ENCODE peak calls at places on chromosomes 7 and 10, in five cellular contexts. One of them, this sample, is unnamed.

GRCh38 chr10:72291019-72291532 is 17.4 kb downstream of the DDIT4 start:
- DNase-seq in A549: no peak
- DNase-seq in fibroblast of pulmonary artery: no peak
- DNase-seq in astrocyte of the cerebellum: no peak
- DNase-seq in foreskin fibroblast: no peak
- DNase-seq in this sample: no peak

GRCh38 chr7:150755473-150756099 is 18.4 kb downstream of the GIMAP5 start:
- DNase-seq in A549: no peak
- DNase-seq in fibroblast of pulmonary artery: no peak
- DNase-seq in astrocyte of the cerebellum: no peak
- DNase-seq in foreskin fibroblast: no peak
- DNase-seq in this sample: no peak

GRCh38 chr7:26087321-26088091 is 64.5 kb upstream of the NFE2L3 start:
- DNase-seq in A549: no peak
- DNase-seq in fibroblast of pulmonary artery: no peak
- DNase-seq in astrocyte of the cerebellum: no peak
- DNase-seq in foreskin fibroblast: no peak
- DNase-seq in this sample: no peak

GRCh38 chr10:5606864-5607263 is 59.5 kb downstream of the ASB13 start:
- DNase-seq in A549: no peak
- DNase-seq in fibroblast of pulmonary artery: no peak
- DNase-seq in astrocyte of the cerebellum: no peak
- DNase-seq in foreskin fibroblast: no peak
- DNase-seq in this sample: no peak

GRCh38 chr10:62136931-62137330 is 131.7 kb downstream of the RTKN2 start:
- DNase-seq in A549: no peak
- DNase-seq in fibroblast of pulmonary artery: no peak
- DNase-seq in astrocyte of the cerebellum: no peak
- DNase-seq in foreskin fibroblast: peak; percentile 29
- DNase-seq in this sample: no peak

GRCh38 chr10:131805696-131806095 is 95.1 kb upstream of the PPP2R2D start:
- DNase-seq in A549: no peak
- DNase-seq in fibroblast of pulmonary artery: no peak
- DNase-seq in astrocyte of the cerebellum: no peak
- DNase-seq in foreskin fibroblast: no peak
- DNase-seq in this sample: no peak

GRCh38 chr7:69508736-69509135 is 89.5 kb upstream of the AUTS2 start:
- DNase-seq in A549: no peak
- DNase-seq in fibroblast of pulmonary artery: no peak
- DNase-seq in astrocyte of the cerebellum: no peak
- DNase-seq in foreskin fibroblast: no peak
- DNase-seq in this sample: no peak

GRCh38 chr10:113644185-113645120 is 19.4 kb downstream of the NRAP start:
- DNase-seq in A549: no peak
- DNase-seq in fibroblast of pulmonary artery: peak; percentile 21
- DNase-seq in astrocyte of the cerebellum: peak; percentile 63
- DNase-seq in foreskin fibroblast: peak; percentile 45
- DNase-seq in this sample: no peak

GRCh38 chr7:81693080-81693479 is 76.8 kb downstream of the HGF start:
- DNase-seq in A549: no peak
- DNase-seq in fibroblast of pulmonary artery: no peak
- DNase-seq in astrocyte of the cerebellum: no peak
- DNase-seq in foreskin fibroblast: no peak
- DNase-seq in this sample: no peak

GRCh38 chr10:44437837-44438752 is 53.2 kb upstream of the CXCL12 start:
- DNase-seq in A549: no peak
- DNase-seq in fibroblast of pulmonary artery: no peak
- DNase-seq in astrocyte of the cerebellum: no peak
- DNase-seq in foreskin fibroblast: peak; percentile 12
- DNase-seq in this sample: no peak

GRCh38 chr10:122373713-122374112 is 795 bp upstream of the PLEKHA1 start:
- DNase-seq in A549: peak; percentile 16
- DNase-seq in fibroblast of pulmonary artery: peak; percentile 30
- DNase-seq in astrocyte of the cerebellum: no peak
- DNase-seq in foreskin fibroblast: peak; percentile 55
- DNase-seq in this sample: no peak

GRCh38 chr10:112768121-112768520 is 181.9 kb upstream of the TCF7L2 start:
- DNase-seq in A549: no peak
- DNase-seq in fibroblast of pulmonary artery: no peak
- DNase-seq in astrocyte of the cerebellum: no peak
- DNase-seq in foreskin fibroblast: peak; percentile 17
- DNase-seq in this sample: no peak

GRCh38 chr10:77578583-77579227 is 58.9 kb downstream of the KCNMA1 start:
- DNase-seq in A549: peak; percentile 59
- DNase-seq in fibroblast of pulmonary artery: peak; percentile 36
- DNase-seq in astrocyte of the cerebellum: no peak
- DNase-seq in foreskin fibroblast: peak; percentile 22
- DNase-seq in this sample: no peak

GRCh38 chr10:28841625-28842024 is 164.3 kb downstream of the BAMBI start:
- DNase-seq in A549: no peak
- DNase-seq in fibroblast of pulmonary artery: peak; percentile 64
- DNase-seq in astrocyte of the cerebellum: peak; percentile 19
- DNase-seq in foreskin fibroblast: no peak
- DNase-seq in this sample: no peak

GRCh38 chr7:36175872-36176271 is 22.8 kb downstream of the EEPD1 start:
- DNase-seq in A549: no peak
- DNase-seq in fibroblast of pulmonary artery: no peak
- DNase-seq in astrocyte of the cerebellum: no peak
- DNase-seq in foreskin fibroblast: no peak
- DNase-seq in this sample: no peak

GRCh38 chr10:62818426-62819011 is 2.4 kb upstream of the EGR2 start:
- DNase-seq in A549: no peak
- DNase-seq in fibroblast of pulmonary artery: peak; percentile 26
- DNase-seq in astrocyte of the cerebellum: no peak
- DNase-seq in foreskin fibroblast: peak; percentile 40
- DNase-seq in this sample: no peak

GRCh38 chr7:1883031-1883761 is 213.1 kb downstream of the ELFN1 start:
- DNase-seq in A549: peak; percentile 82
- DNase-seq in fibroblast of pulmonary artery: peak; percentile 58
- DNase-seq in astrocyte of the cerebellum: peak; percentile 18
- DNase-seq in foreskin fibroblast: peak; percentile 96
- DNase-seq in this sample: peak; percentile 20

GRCh38 chr7:8092140-8092539 is 123.5 kb downstream of the GLCCI1 start:
- DNase-seq in A549: no peak
- DNase-seq in fibroblast of pulmonary artery: no peak
- DNase-seq in astrocyte of the cerebellum: no peak
- DNase-seq in foreskin fibroblast: peak; percentile 29
- DNase-seq in this sample: no peak

GRCh38 chr7:3991771-3992231 is 690.3 kb upstream of the FOXK1 start:
- DNase-seq in A549: no peak
- DNase-seq in fibroblast of pulmonary artery: no peak
- DNase-seq in astrocyte of the cerebellum: no peak
- DNase-seq in foreskin fibroblast: no peak
- DNase-seq in this sample: no peak

GRCh38 chr7:161786-162185 is 30.6 kb upstream of the FAM20C start:
- DNase-seq in A549: no peak
- DNase-seq in fibroblast of pulmonary artery: no peak
- DNase-seq in astrocyte of the cerebellum: no peak
- DNase-seq in foreskin fibroblast: no peak
- DNase-seq in this sample: no peak

GRCh38 chr10:33139191-33139646 is 181.2 kb upstream of the ITGB1 start:
- DNase-seq in A549: no peak
- DNase-seq in fibroblast of pulmonary artery: no peak
- DNase-seq in astrocyte of the cerebellum: no peak
- DNase-seq in foreskin fibroblast: no peak
- DNase-seq in this sample: no peak

DNA sequence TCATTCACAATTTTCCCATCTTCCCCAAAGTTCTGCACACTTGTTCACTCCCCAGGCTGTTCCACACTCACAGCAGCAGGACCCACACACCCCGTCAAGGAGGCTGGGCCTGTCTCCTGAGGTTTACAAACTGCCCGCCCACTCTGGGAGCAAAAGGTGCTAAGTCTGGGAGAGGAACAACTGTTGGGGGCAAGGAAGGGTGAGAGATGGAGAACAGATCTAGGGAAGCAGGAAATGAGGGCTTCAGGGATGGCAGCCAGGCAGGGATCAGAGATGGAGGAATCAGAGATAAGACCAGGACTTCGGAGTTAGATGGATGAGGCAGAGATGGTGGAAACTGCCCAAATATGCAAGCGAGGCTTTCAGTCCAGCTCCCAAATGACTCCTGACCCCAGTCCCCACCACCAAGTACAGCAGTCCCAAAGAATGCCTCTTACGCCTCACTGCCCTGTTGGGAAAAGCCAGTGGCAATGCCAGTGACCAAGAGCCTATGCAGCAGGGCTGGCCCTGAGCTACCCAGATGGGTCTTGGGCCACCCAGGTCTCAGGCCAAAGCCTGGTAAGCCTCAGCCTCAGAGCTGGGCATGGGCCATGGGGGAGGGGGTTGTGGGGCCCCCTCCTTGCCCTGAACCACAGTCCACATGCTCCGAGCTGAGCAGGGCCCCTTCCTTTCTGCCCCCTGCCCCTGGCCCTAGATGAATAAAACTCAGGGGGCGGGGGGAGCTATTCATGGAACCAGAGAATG is 39.5 kb upstream of the SLF2 start:
- DNase-seq in A549: no peak
- DNase-seq in fibroblast of pulmonary artery: no peak
- DNase-seq in astrocyte of the cerebellum: no peak
- DNase-seq in foreskin fibroblast: no peak
- DNase-seq in this sample: no peak
- TF ChIP-seq CTCF in A549: no peak
- TF ChIP-seq CTCF in fibroblast of pulmonary artery: no peak
- TF ChIP-seq CTCF in astrocyte of the cerebellum: no peak
- TF ChIP-seq CTCF in foreskin fibroblast: no peak
- TF ChIP-seq CTCF in this sample: no peak

DNA sequence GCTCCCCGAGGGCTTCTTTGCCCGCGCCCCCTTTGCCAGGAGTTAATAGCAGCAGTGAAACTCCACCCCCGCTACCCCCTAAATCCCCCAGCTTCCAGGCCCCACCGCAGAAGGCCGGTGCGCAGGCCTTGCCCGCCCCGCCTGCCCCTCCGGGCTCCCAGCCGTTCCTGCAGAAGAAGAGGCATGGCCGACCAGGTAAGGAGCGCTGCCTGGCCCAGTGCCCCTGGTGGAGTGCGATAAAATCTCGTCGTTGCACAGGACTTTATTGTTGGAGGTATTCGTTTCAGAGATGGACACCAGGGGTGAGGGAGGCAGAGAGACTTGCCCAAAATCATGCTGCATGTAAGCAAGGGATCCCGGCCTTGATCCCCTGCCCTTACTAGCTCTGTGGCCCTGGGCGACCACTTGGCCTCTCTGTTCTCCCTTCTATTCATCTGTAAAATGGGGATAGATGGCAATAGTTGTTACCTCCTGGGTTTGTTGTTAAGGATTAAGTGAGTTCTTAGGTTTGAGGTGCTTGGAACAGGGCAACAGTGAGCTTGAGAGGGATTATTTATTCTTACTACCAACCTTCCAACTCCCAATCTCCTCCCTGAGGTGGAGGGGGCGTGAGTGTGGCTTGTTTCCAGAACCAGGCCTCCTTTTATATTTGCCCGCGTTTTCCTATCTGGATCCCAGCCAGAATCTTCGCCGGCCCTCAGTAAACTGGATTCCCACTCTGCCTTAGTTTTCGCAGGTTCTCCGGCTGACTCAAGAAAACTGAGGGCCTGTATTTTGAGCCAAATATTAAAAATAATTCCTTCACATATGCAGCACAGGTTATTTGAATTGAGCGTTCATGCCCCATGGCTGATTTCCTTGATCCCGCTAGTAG is 78.3 kb downstream of the WIPF3 start:
- DNase-seq in A549: no peak
- DNase-seq in fibroblast of pulmonary artery: no peak
- DNase-seq in astrocyte of the cerebellum: no peak
- DNase-seq in foreskin fibroblast: no peak
- DNase-seq in this sample: no peak
- TF ChIP-seq CTCF in A549: no peak
- TF ChIP-seq CTCF in fibroblast of pulmonary artery: no peak
- TF ChIP-seq CTCF in astrocyte of the cerebellum: no peak
- TF ChIP-seq CTCF in foreskin fibroblast: no peak
- TF ChIP-seq CTCF in this sample: no peak

GRCh38 chr7:66905689-66906088 is 15.3 kb upstream of the TMEM248 start:
- DNase-seq in A549: no peak
- DNase-seq in fibroblast of pulmonary artery: no peak
- DNase-seq in astrocyte of the cerebellum: no peak
- DNase-seq in foreskin fibroblast: no peak
- DNase-seq in this sample: no peak
- TF ChIP-seq CTCF in A549: no peak
- TF ChIP-seq CTCF in fibroblast of pulmonary artery: peak; percentile 32
- TF ChIP-seq CTCF in astrocyte of the cerebellum: peak; percentile 11
- TF ChIP-seq CTCF in foreskin fibroblast: no peak
- TF ChIP-seq CTCF in this sample: no peak

DNA sequence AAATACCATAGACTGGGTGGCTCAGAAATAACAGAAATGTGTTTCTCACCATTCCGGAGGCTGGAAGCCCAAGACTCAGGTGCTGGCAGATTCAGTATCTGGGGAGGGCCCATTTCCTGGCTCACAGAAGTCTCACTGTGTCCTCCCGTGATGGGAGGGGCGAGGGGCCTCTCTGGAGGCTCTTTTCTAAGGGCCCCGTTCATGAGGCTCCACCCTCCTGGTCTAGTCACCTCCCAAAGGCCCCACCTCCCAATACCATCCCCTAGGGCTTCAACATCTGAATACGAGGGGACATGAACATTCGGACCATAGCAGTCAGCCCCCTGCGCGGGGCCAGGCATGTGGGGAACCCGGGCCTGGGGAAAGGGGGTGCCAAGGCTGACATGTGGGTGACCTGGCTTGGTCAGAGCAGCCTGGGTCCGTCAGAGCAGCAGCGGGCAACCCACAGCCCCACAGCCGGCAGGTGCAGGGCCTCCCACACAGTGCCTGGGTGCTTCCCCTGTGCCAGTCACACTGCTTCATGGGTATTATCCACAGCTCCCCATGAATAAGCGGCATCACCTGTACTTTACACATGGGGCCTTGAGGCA is 13.3 kb upstream of the CNPY1 start:
- DNase-seq in A549: no peak
- DNase-seq in fibroblast of pulmonary artery: no peak
- DNase-seq in astrocyte of the cerebellum: no peak
- DNase-seq in foreskin fibroblast: no peak
- DNase-seq in this sample: no peak
- TF ChIP-seq CTCF in A549: no peak
- TF ChIP-seq CTCF in fibroblast of pulmonary artery: no peak
- TF ChIP-seq CTCF in astrocyte of the cerebellum: no peak
- TF ChIP-seq CTCF in foreskin fibroblast: no peak
- TF ChIP-seq CTCF in this sample: no peak

DNA sequence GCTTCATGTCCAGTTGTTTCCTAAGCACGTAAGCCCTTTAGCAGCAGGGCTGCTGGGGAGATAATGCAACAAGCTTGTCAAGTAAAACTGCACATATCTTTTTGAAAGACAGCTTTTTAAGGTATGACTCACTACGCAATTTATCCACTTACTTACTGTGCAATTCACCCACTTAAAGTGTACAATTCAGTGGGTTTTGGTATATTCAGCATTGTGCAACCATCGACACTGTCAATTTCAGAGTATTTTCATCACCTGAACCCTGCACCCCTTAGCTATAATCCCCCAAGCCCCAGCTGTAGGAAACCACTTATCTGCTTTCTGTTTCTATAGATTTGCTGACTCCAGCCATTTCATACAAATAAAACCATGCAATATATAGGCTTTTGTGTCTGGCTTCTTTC is 168.0 kb downstream of the PTPN20 start:
- DNase-seq in A549: no peak
- DNase-seq in fibroblast of pulmonary artery: peak; percentile 39
- DNase-seq in astrocyte of the cerebellum: no peak
- DNase-seq in foreskin fibroblast: peak; percentile 4
- DNase-seq in this sample: no peak
- TF ChIP-seq CTCF in A549: no peak
- TF ChIP-seq CTCF in fibroblast of pulmonary artery: no peak
- TF ChIP-seq CTCF in astrocyte of the cerebellum: no peak
- TF ChIP-seq CTCF in foreskin fibroblast: no peak
- TF ChIP-seq CTCF in this sample: no peak